ENCODE peak calls at places on chromosome 6, in seven cellular contexts. One of them, this sample, is unnamed.

GRCh38 chr6:30556964-30557682 is at the start of gene PRR3:
- DNase-seq in HL-60: peak; percentile 92
- DNase-seq in Panc1: no peak
- DNase-seq in spleen: peak; percentile 93
- DNase-seq in upper lobe of left lung: peak; percentile 87
- DNase-seq in SK-N-MC: no peak
- DNase-seq in HCT116: no peak
- DNase-seq in this sample: peak; percentile 55

GRCh38 chr6:111926731-111927302 is 53.6 kb upstream of the FYN start:
- DNase-seq in upper lobe of left lung: no peak
- DNase-seq in SK-N-MC: no peak
- DNase-seq in spleen: no peak
- DNase-seq in HCT116: no peak
- DNase-seq in Panc1: no peak
- DNase-seq in HL-60: no peak
- DNase-seq in this sample: no peak

GRCh38 chr6:27414996-27415395 is 26.4 kb downstream of the ZNF391 start:
- DNase-seq in Panc1: no peak
- DNase-seq in upper lobe of left lung: no peak
- DNase-seq in SK-N-MC: no peak
- DNase-seq in spleen: no peak
- DNase-seq in HCT116: no peak
- DNase-seq in HL-60: no peak
- DNase-seq in this sample: no peak

GRCh38 chr6:30358340-30358679 is 13.4 kb downstream of the RPP21 start:
- DNase-seq in upper lobe of left lung: no peak
- DNase-seq in SK-N-MC: no peak
- DNase-seq in HL-60: no peak
- DNase-seq in HCT116: no peak
- DNase-seq in Panc1: no peak
- DNase-seq in spleen: no peak
- DNase-seq in this sample: no peak

GRCh38 chr6:47203266-47203967 is 106.3 kb downstream of the TNFRSF21 start:
- DNase-seq in Panc1: no peak
- DNase-seq in SK-N-MC: no peak
- DNase-seq in spleen: no peak
- DNase-seq in HCT116: no peak
- DNase-seq in upper lobe of left lung: no peak
- DNase-seq in HL-60: no peak
- DNase-seq in this sample: no peak

GRCh38 chr6:85581572-85581971 is 12.1 kb downstream of the SNX14 start:
- DNase-seq in HCT116: no peak
- DNase-seq in SK-N-MC: no peak
- DNase-seq in Panc1: no peak
- DNase-seq in upper lobe of left lung: no peak
- DNase-seq in HL-60: no peak
- DNase-seq in spleen: no peak
- DNase-seq in this sample: no peak

GRCh38 chr6:110180228-110181008 is at the start of gene CDC40:
- DNase-seq in SK-N-MC: no peak
- DNase-seq in spleen: peak; percentile 93
- DNase-seq in HCT116: no peak
- DNase-seq in upper lobe of left lung: peak; percentile 73
- DNase-seq in HL-60: peak; percentile 56
- DNase-seq in Panc1: no peak
- DNase-seq in this sample: no peak

GRCh38 chr6:33620584-33621395 is at the start of gene ITPR3:
- DNase-seq in HCT116: peak; percentile 37
- DNase-seq in HL-60: peak; percentile 17
- DNase-seq in upper lobe of left lung: peak; percentile 93
- DNase-seq in SK-N-MC: peak; percentile 47
- DNase-seq in Panc1: no peak
- DNase-seq in spleen: peak; percentile 92
- DNase-seq in this sample: peak; percentile 98

GRCh38 chr6:133705071-133705470 is 183.8 kb upstream of the TCF21 start:
- DNase-seq in spleen: no peak
- DNase-seq in upper lobe of left lung: no peak
- DNase-seq in Panc1: no peak
- DNase-seq in SK-N-MC: no peak
- DNase-seq in HL-60: no peak
- DNase-seq in HCT116: no peak
- DNase-seq in this sample: no peak

GRCh38 chr6:133704371-133704770 is 184.5 kb upstream of the TCF21 start:
- DNase-seq in HCT116: no peak
- DNase-seq in HL-60: no peak
- DNase-seq in upper lobe of left lung: no peak
- DNase-seq in SK-N-MC: no peak
- DNase-seq in Panc1: no peak
- DNase-seq in spleen: no peak
- DNase-seq in this sample: no peak

GRCh38 chr6:133699986-133700385 is 188.9 kb upstream of the TCF21 start:
- DNase-seq in HL-60: no peak
- DNase-seq in spleen: no peak
- DNase-seq in Panc1: no peak
- DNase-seq in upper lobe of left lung: no peak
- DNase-seq in SK-N-MC: no peak
- DNase-seq in HCT116: no peak
- DNase-seq in this sample: no peak

GRCh38 chr6:133698272-133698671 is 190.6 kb upstream of the TCF21 start:
- DNase-seq in spleen: no peak
- DNase-seq in HCT116: no peak
- DNase-seq in upper lobe of left lung: no peak
- DNase-seq in HL-60: no peak
- DNase-seq in Panc1: no peak
- DNase-seq in SK-N-MC: no peak
- DNase-seq in this sample: no peak

DNA sequence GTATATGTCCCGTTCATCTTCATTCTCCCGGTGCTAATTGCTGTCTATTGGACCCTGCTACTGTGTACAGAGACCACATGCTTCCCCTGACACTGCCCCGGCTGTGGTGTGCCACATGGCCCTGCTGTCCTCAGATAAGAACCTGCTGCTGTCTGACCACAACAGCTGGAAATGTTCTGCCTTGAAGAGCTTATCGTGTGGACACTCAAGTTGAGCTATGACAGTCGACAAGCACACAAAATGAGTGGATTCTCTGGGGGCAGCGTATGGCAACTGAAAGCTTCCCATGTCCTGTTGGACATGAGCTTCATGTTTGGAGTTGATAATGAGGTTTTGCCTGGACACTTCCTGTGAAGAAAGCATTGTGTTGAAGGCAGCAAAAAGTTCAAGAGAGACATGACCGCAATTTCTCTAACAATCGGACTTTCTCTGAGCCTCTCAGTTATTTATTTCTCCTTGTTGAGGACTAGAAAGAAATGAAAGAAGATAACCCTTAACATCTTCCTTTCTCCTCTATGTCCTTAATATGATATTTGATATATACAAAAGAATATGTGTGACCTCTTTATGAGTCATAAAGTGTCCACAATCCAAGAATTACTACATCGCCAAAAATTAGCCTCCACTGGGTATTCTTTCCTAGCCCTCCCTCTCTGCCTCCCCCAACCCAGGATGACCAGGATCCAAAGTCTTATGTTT is 187.1 kb upstream of the TCF21 start:
- DNase-seq in HCT116: no peak
- DNase-seq in HL-60: no peak
- DNase-seq in spleen: no peak
- DNase-seq in SK-N-MC: no peak
- DNase-seq in upper lobe of left lung: no peak
- DNase-seq in Panc1: no peak
- DNase-seq in this sample: no peak
- TF ChIP-seq POLR2AphosphoS5 in HCT116: no peak
- TF ChIP-seq POLR2AphosphoS5 in HL-60: no peak
- TF ChIP-seq POLR2AphosphoS5 in spleen: no peak
- TF ChIP-seq POLR2AphosphoS5 in SK-N-MC: no peak
- TF ChIP-seq POLR2AphosphoS5 in upper lobe of left lung: peak; percentile 61
- TF ChIP-seq POLR2AphosphoS5 in Panc1: no peak
- TF ChIP-seq POLR2AphosphoS5 in this sample: no peak

GRCh38 chr6:53066874-53067273 is 1.7 kb downstream of the FBXO9 start:
- DNase-seq in HCT116: no peak
- DNase-seq in upper lobe of left lung: no peak
- DNase-seq in HL-60: no peak
- DNase-seq in spleen: no peak
- DNase-seq in Panc1: no peak
- DNase-seq in SK-N-MC: no peak
- DNase-seq in this sample: no peak

GRCh38 chr6:53067307-53067706 is 2.1 kb downstream of the FBXO9 start:
- DNase-seq in HL-60: no peak
- DNase-seq in SK-N-MC: no peak
- DNase-seq in Panc1: no peak
- DNase-seq in spleen: no peak
- DNase-seq in upper lobe of left lung: no peak
- DNase-seq in HCT116: no peak
- DNase-seq in this sample: no peak

GRCh38 chr6:53064726-53065265 is 408 bp upstream of the FBXO9 start:
- DNase-seq in Panc1: peak; percentile 95
- DNase-seq in spleen: peak; percentile 99
- DNase-seq in SK-N-MC: peak; percentile 96
- DNase-seq in HCT116: peak; percentile 97
- DNase-seq in HL-60: peak; percentile 98
- DNase-seq in upper lobe of left lung: peak; percentile 97
- DNase-seq in this sample: peak; percentile 78

GRCh38 chr6:53066059-53066406 is 829 bp downstream of the FBXO9 start:
- DNase-seq in SK-N-MC: no peak
- DNase-seq in HL-60: peak; percentile 42
- DNase-seq in upper lobe of left lung: peak; percentile 83
- DNase-seq in HCT116: no peak
- DNase-seq in spleen: peak; percentile 89
- DNase-seq in Panc1: no peak
- DNase-seq in this sample: no peak

DNA sequence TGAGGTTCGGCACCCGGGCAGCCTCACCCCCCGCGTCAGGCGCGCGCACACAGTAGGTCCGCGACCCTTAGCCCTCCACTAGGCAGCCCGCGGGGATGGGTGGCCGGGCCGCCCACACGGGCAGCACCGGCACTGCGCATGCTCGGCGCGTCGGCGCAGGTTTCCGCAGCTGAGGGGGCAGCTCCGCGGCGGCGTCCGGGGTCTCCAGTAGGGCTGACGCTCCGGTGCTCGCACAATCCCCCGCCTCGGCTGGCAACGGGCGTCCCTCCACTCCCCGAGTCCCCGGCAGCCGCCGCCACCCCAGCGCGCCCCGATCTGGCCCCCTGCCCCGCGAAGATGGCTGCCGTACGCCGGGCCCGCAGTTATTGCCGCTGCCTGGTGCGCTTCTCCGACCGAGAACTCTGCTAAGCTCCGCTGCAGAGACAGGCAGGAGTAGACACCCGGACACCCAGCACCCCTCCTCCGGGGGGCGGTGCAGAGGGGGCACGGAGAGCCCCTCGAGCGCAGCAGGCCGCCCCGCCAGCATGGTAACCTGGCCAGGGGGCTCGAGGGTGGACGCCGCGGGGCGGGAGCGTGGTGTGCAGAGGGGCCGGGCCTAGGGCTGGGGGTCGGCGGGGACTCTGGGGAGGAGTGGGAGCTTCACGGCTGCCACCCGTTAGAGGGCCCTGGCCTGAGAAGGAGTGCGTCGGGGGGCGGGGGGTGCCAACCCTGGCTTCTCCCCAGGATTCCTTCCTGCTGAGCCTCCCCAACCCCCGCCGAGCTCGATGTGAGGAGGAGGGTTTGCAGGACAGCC is at the start of gene FBXO9:
- DNase-seq in Panc1: no peak
- DNase-seq in HL-60: peak; percentile 58
- DNase-seq in upper lobe of left lung: peak; percentile 95
- DNase-seq in spleen: peak; percentile 96
- DNase-seq in HCT116: no peak
- DNase-seq in SK-N-MC: no peak
- DNase-seq in this sample: peak; percentile 70
- TF ChIP-seq POLR2AphosphoS5 in Panc1: no peak
- TF ChIP-seq POLR2AphosphoS5 in HL-60: peak; percentile 47
- TF ChIP-seq POLR2AphosphoS5 in upper lobe of left lung: peak; percentile 78
- TF ChIP-seq POLR2AphosphoS5 in spleen: peak; percentile 86
- TF ChIP-seq POLR2AphosphoS5 in HCT116: peak; percentile 74
- TF ChIP-seq POLR2AphosphoS5 in SK-N-MC: peak; percentile 79
- TF ChIP-seq POLR2AphosphoS5 in this sample: peak; percentile 56

GRCh38 chr6:53767941-53768340 is 26.9 kb upstream of the LRRC1 start:
- DNase-seq in Panc1: no peak
- DNase-seq in SK-N-MC: no peak
- DNase-seq in HL-60: no peak
- DNase-seq in spleen: no peak
- DNase-seq in upper lobe of left lung: no peak
- DNase-seq in HCT116: no peak
- DNase-seq in this sample: no peak

GRCh38 chr6:53768636-53769035 is 26.2 kb upstream of the LRRC1 start:
- DNase-seq in HCT116: no peak
- DNase-seq in spleen: no peak
- DNase-seq in upper lobe of left lung: no peak
- DNase-seq in HL-60: no peak
- DNase-seq in SK-N-MC: no peak
- DNase-seq in Panc1: no peak
- DNase-seq in this sample: no peak

GRCh38 chr6:53761036-53761435 is 33.8 kb upstream of the LRRC1 start:
- DNase-seq in HL-60: no peak
- DNase-seq in upper lobe of left lung: no peak
- DNase-seq in SK-N-MC: no peak
- DNase-seq in spleen: no peak
- DNase-seq in HCT116: no peak
- DNase-seq in Panc1: no peak
- DNase-seq in this sample: no peak

GRCh38 chr6:53766930-53767329 is 27.9 kb upstream of the LRRC1 start:
- DNase-seq in HCT116: no peak
- DNase-seq in spleen: no peak
- DNase-seq in Panc1: no peak
- DNase-seq in SK-N-MC: no peak
- DNase-seq in HL-60: no peak
- DNase-seq in upper lobe of left lung: no peak
- DNase-seq in this sample: no peak

GRCh38 chr6:53765270-53765669 is 29.5 kb upstream of the LRRC1 start:
- DNase-seq in SK-N-MC: no peak
- DNase-seq in upper lobe of left lung: no peak
- DNase-seq in HCT116: no peak
- DNase-seq in Panc1: no peak
- DNase-seq in spleen: no peak
- DNase-seq in HL-60: no peak
- DNase-seq in this sample: no peak
- TF ChIP-seq POLR2AphosphoS5 in SK-N-MC: no peak
- TF ChIP-seq POLR2AphosphoS5 in upper lobe of left lung: no peak
- TF ChIP-seq POLR2AphosphoS5 in HCT116: no peak
- TF ChIP-seq POLR2AphosphoS5 in Panc1: no peak
- TF ChIP-seq POLR2AphosphoS5 in spleen: no peak
- TF ChIP-seq POLR2AphosphoS5 in HL-60: no peak
- TF ChIP-seq POLR2AphosphoS5 in this sample: no peak

GRCh38 chr6:139540276-139540675 is 165.8 kb upstream of the CITED2 start:
- DNase-seq in spleen: peak; percentile 76
- DNase-seq in HL-60: peak; percentile 71
- DNase-seq in Panc1: peak; percentile 70
- DNase-seq in upper lobe of left lung: no peak
- DNase-seq in HCT116: no peak
- DNase-seq in SK-N-MC: no peak
- DNase-seq in this sample: no peak

GRCh38 chr6:139536751-139537617 is 162.5 kb upstream of the CITED2 start:
- DNase-seq in HCT116: no peak
- DNase-seq in spleen: no peak
- DNase-seq in upper lobe of left lung: no peak
- DNase-seq in HL-60: no peak
- DNase-seq in SK-N-MC: no peak
- DNase-seq in Panc1: no peak
- DNase-seq in this sample: no peak

GRCh38 chr6:139538366-139538765 is 163.9 kb upstream of the CITED2 start:
- DNase-seq in SK-N-MC: no peak
- DNase-seq in upper lobe of left lung: no peak
- DNase-seq in Panc1: peak; percentile 62
- DNase-seq in HCT116: no peak
- DNase-seq in HL-60: no peak
- DNase-seq in spleen: no peak
- DNase-seq in this sample: no peak

GRCh38 chr6:139542351-139542750 is 167.9 kb upstream of the CITED2 start:
- DNase-seq in HCT116: no peak
- DNase-seq in upper lobe of left lung: no peak
- DNase-seq in Panc1: no peak
- DNase-seq in SK-N-MC: no peak
- DNase-seq in spleen: no peak
- DNase-seq in HL-60: no peak
- DNase-seq in this sample: no peak

GRCh38 chr6:139539852-139540251 is 165.4 kb upstream of the CITED2 start:
- DNase-seq in Panc1: peak; percentile 85
- DNase-seq in HCT116: peak; percentile 68
- DNase-seq in upper lobe of left lung: no peak
- DNase-seq in spleen: no peak
- DNase-seq in HL-60: no peak
- DNase-seq in SK-N-MC: no peak
- DNase-seq in this sample: no peak
- TF ChIP-seq POLR2AphosphoS5 in Panc1: peak; percentile 73
- TF ChIP-seq POLR2AphosphoS5 in HCT116: no peak
- TF ChIP-seq POLR2AphosphoS5 in upper lobe of left lung: peak; percentile 4
- TF ChIP-seq POLR2AphosphoS5 in spleen: no peak
- TF ChIP-seq POLR2AphosphoS5 in HL-60: no peak
- TF ChIP-seq POLR2AphosphoS5 in SK-N-MC: no peak
- TF ChIP-seq POLR2AphosphoS5 in this sample: no peak